ENCODE peak calls at places on chromosomes 3 and 15, in ten cellular contexts. Y, B, G, N, O, Z, L, R, Q and T are unnamed samples.

GRCh38 chr15:41804920-41805666 is 22.8 kb upstream of the JMJD7 start:
- DNase-seq in O (no peak), B (no peak), L (no peak), Y (peak; percentile 13), G (no peak), N (no peak), Z (no peak), R (no peak), Q (no peak), T (no peak)

GRCh38 chr15:86403221-86403620 is 323.6 kb downstream of the AGBL1 start:
- DNase-seq in G (no peak), Y (no peak), O (no peak), Z (no peak), L (no peak), R (no peak), B (no peak), N (no peak), Q (no peak), T (no peak)

GRCh38 chr3:191775451-191776233 is 314.7 kb downstream of the PYDC2 start:
- DNase-seq in L (peak; percentile 82), O (no peak), N (no peak), Q (no peak), Y (no peak), R (no peak), Z (no peak), B (no peak), G (no peak), T (no peak)

GRCh38 chr15:39556461-39556860 is 24.4 kb upstream of the THBS1 start:
- DNase-seq in R (no peak), N (no peak), Z (no peak), L (no peak), G (no peak), O (no peak), B (no peak), Q (no peak), Y (no peak), T (no peak)

GRCh38 chr15:75043509-75044257 is 20.3 kb downstream of the PPCDC start:
- DNase-seq in N (peak; percentile 99), Q (peak; percentile 87), R (peak; percentile 99), Y (no peak), O (no peak), G (no peak), Z (peak; percentile 94), B (no peak), L (peak; percentile 99), T (peak; percentile 82)

GRCh38 chr3:189101594-189101993 is 70.2 kb upstream of the TPRG1 start:
- DNase-seq in B (no peak), Y (no peak), G (no peak), Q (no peak), O (no peak), L (no peak), N (no peak), R (no peak), Z (no peak), T (no peak)

GRCh38 chr15:71743861-71744382 is 66.4 kb upstream of the NR2E3 start:
- DNase-seq in Z (no peak), N (peak; percentile 70), Q (peak; percentile 70), O (peak; percentile 49), R (peak; percentile 63), Y (peak; percentile 73), G (no peak), B (peak; percentile 53), L (peak; percentile 28), T (peak; percentile 73)

GRCh38 chr3:107683447-107683846 is 160.7 kb downstream of the BBX start:
- DNase-seq in Z (no peak), O (no peak), B (no peak), G (no peak), Q (no peak), R (no peak), Y (no peak), L (peak; percentile 82), N (no peak), T (no peak)

GRCh38 chr15:32718082-32718821 is 448 bp downstream of the GREM1 start:
- DNase-seq in G (no peak), Z (no peak), O (no peak), Q (peak; percentile 18), B (no peak), L (peak; percentile 60), Y (peak; percentile 76), N (no peak), R (no peak), T (no peak)

GRCh38 chr15:32716216-32716959 is 1.4 kb upstream of the GREM1 start:
- DNase-seq in B (no peak), L (peak; percentile 51), Z (no peak), R (no peak), Q (no peak), G (no peak), Y (no peak), O (no peak), N (no peak), T (no peak)

GRCh38 chr15:32718822-32719716 is 1.3 kb downstream of the GREM1 start:
- DNase-seq in N (no peak), R (no peak), Y (peak; percentile 75), Z (no peak), O (no peak), B (no peak), L (peak; percentile 34), Q (peak; percentile 11), G (no peak), T (peak; percentile 43)

GRCh38 chr15:32716960-32717289 is 879 bp upstream of the GREM1 start:
- DNase-seq in Y (no peak), G (no peak), Q (no peak), R (no peak), L (no peak), N (no peak), B (no peak), Z (no peak), O (no peak), T (no peak)

DNA sequence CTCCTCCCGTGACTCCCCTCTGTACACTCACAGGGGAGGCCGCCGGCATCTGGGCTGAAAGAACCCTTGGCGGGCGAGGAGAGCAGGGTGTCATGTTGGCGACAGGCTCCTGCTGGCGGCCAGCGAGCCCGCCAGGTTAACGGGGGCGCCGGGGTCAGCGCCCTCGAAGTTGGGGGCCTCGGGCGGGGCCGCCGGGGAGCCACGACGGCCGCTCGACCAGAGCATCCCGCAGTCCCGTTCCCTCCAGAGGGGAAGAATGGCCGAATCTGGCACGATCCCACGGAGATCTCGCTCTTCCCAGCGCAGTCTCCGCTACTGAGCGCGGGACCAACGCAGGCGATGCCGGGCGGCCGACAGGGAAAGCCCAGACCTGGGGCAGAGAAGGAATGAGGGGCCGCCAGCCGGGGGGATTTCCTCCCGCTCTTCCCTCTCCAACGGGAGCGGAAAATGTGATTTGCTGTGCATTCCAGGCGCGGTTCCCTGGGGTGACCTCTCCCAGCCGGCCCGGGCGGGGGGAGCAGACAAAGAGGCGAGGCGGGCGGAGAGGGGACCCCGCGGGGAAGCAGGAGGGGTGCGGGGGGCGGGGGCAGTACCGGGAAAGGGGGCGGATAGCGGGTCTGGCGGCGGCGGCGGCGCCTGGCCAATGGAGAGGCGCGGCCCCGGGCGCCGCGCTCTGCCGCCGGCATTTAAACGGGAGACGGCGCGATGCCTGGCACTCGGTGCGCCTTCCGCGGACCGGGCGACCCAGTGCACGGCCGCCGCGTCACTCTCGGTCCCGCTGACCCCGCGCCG is at the start of gene GREM1:
- DNase-seq in Z (no peak), R (no peak), G (no peak), N (no peak), Y (peak; percentile 91), Q (no peak), O (no peak), L (peak; percentile 69), B (no peak), T (no peak)
- H3K4me3 ChIP-seq in Z (peak within 1 kb of the TSS; percentile 50), R (peak within 1 kb of the TSS; percentile 33), G (peak within 1 kb of the TSS; percentile 38), N (peak within 1 kb of the TSS; percentile 41), Y (peak within 1 kb of the TSS; percentile 43), Q (peak within 1 kb of the TSS; percentile 27), O (no peak within 1 kb of the TSS), L (peak within 1 kb of the TSS; percentile 58), B (no peak within 1 kb of the TSS), T (peak within 1 kb of the TSS; percentile 47)

GRCh38 chr15:28262438-28262837 is 59.5 kb downstream of the HERC2 start:
- DNase-seq in O (no peak), Y (no peak), B (no peak), Q (no peak), N (no peak), L (no peak), Z (no peak), G (no peak), R (no peak), T (no peak)
- H3K36me3 ChIP-seq in O (peaks cover 73% of the 10 kb centered on the region), Y (peaks cover 1% of the 10 kb centered on the region), B (peaks cover 22% of the 10 kb centered on the region), Q (peaks cover 54% of the 10 kb centered on the region), N (no peaks in the 10 kb centered on the region), L (peaks cover 8% of the 10 kb centered on the region), Z (peaks cover 55% of the 10 kb centered on the region), G (no peaks in the 10 kb centered on the region), R (peaks cover 21% of the 10 kb centered on the region), T (peaks cover 66% of the 10 kb centered on the region)

DNA sequence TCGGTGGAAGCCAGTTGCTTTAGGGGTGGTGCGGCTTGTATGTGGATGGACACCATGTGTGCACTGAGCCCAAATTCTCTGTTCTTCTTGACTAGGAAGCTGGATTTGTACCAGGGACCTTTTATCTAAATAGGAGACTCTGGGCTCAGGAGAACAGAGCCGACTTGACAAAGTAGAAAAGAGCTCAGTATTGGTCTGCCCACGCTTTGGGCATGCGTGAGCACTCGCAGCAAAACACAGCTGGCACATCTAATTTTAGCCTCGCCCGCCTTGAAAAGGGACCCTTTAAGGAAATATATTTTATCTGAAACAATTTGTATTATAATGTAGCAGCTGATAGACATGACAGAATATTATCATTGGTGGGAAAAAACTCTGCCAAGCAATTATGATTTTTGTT is 1.0 kb upstream of the RBMS3 start:
- DNase-seq in B (no peak), R (peak; percentile 46), G (no peak), L (peak; percentile 54), N (peak; percentile 72), Y (no peak), Z (no peak), Q (no peak), O (no peak), T (no peak)
- H3K4me3 ChIP-seq in B (no peak overlapping the region), R (peak overlapping the region; percentile 84), G (no peak overlapping the region), L (peak overlapping the region; percentile 90), N (peak overlapping the region; percentile 77), Y (no peak overlapping the region), Z (peak overlapping the region; percentile 65), Q (peak overlapping the region; percentile 78), O (no peak overlapping the region), T (no peak overlapping the region)

DNA sequence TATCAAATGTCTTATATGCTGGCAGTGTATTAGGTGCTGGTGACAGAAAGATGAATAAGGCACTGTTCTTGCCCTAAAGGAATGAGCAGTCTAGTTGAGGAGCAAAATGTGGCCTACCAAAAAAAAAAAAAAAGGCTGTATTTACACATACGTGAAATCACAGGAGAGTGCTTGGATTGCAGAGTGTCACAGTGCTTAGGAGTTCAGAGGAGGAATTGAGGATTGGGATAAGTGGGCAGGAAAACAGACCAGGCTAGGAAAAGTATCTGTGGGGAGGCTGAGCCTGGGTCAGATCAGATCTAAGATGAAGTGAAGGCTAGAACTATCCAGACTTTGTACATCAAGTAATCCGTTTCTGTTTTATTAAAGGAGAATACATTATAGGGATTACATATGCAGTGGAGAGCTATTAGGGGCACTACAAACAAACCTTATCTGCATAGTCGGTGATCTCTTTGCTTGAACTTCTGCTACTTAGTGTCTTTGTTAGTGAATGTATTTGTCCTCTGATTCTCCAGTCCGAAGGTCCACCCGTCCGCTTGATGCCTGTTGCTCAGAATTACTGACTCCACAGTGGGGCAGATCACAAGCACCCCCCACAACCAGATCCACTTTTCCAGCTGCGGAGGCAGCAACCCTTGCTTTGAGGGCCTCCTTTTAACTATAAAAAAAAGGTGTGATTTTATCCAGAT is 80.0 kb downstream of the FNDC3B start:
- DNase-seq in N (no peak), O (no peak), G (no peak), Y (no peak), R (no peak), Q (no peak), Z (no peak), B (no peak), L (no peak), T (no peak)
- H3K36me3 ChIP-seq in N (no peaks in the 10 kb centered on the region), O (no peaks in the 10 kb centered on the region), G (peaks cover 7% of the 10 kb centered on the region), Y (peaks cover 5% of the 10 kb centered on the region), R (peaks cover 2% of the 10 kb centered on the region), Q (peaks cover 17% of the 10 kb centered on the region), Z (peaks cover 36% of the 10 kb centered on the region), B (no peaks in the 10 kb centered on the region), L (peaks cover 3% of the 10 kb centered on the region), T (peaks cover 38% of the 10 kb centered on the region)